ENCODE peak calls at places on chromosomes 11 and 22, in nine cellular contexts. Y, O, H, S, G, R, X, T and L are unnamed samples.

GRCh38 chr11:64970731-64971151 is 1.2 kb downstream of the MAJIN start:
- DNase-seq in G (no peak), H (no peak), X (no peak), T (no peak), O (no peak), S (no peak), Y (no peak), R (peak), L (no peak)

GRCh38 chr11:96481204-96481603 is 91.4 kb downstream of the JRKL start:
- DNase-seq in T (no peak), O (no peak), Y (no peak), S (no peak), X (no peak), H (no peak), R (no peak), G (no peak), L (no peak)

GRCh38 chr22:39308614-39309363 is 10.6 kb downstream of the RPL3 start:
- DNase-seq in R (no peak), S (peak), H (no peak), T (no peak), G (peak), Y (peak), X (no peak), O (peak), L (no peak)

GRCh38 chr11:58914821-58915543 is 24.3 kb upstream of the GLYATL1 start:
- DNase-seq in S (no peak), O (peak), X (no peak), G (no peak), R (no peak), H (no peak), Y (no peak), T (no peak), L (no peak)

GRCh38 chr11:64859542-64860414 is 15.3 kb upstream of the CDC42BPG start:
- DNase-seq in H (no peak), R (peak), T (no peak), O (no peak), X (no peak), G (no peak), Y (no peak), S (no peak), L (peak)

GRCh38 chr11:96055706-96056387 is 131.9 kb upstream of the MTMR2 start:
- DNase-seq in T (no peak), X (no peak), S (no peak), H (no peak), R (no peak), G (peak), Y (no peak), O (peak), L (no peak)

GRCh38 chr11:104830080-104830479 is 68.2 kb downstream of the CASP12 start:
- DNase-seq in H (no peak), S (peak), R (no peak), Y (no peak), T (no peak), O (peak), X (no peak), G (no peak), L (no peak)

GRCh38 chr22:26977741-26978140 is 320.4 kb downstream of the MIAT start:
- DNase-seq in R (no peak), X (no peak), O (no peak), T (no peak), G (peak), S (no peak), H (no peak), Y (no peak), L (no peak)

GRCh38 chr11:69819541-69820070 is 390 bp upstream of the FGF3 start:
- DNase-seq in H (no peak), Y (no peak), S (no peak), T (no peak), O (no peak), G (peak), X (no peak), R (no peak), L (no peak)

GRCh38 chr11:76653674-76654309 is 16.8 kb downstream of the LRRC32 start:
- DNase-seq in Y (peak), R (no peak), S (peak), H (no peak), O (peak), X (no peak), G (peak), T (no peak), L (no peak)

GRCh38 chr22:37232140-37232998 is 11.7 kb downstream of the RAC2 start:
- DNase-seq in X (no peak), S (no peak), H (no peak), R (no peak), G (peak), O (no peak), Y (no peak), T (no peak), L (no peak)

GRCh38 chr11:15157181-15157580 is 42.5 kb downstream of the INSC start:
- DNase-seq in X (no peak), Y (no peak), H (no peak), O (peak), T (no peak), R (no peak), S (peak), G (no peak), L (no peak)

GRCh38 chr11:129723964-129724291 is 91.7 kb upstream of the TMEM45B start:
- DNase-seq in G (peak), R (no peak), Y (no peak), S (no peak), H (no peak), O (no peak), X (no peak), T (no peak), L (no peak)

GRCh38 chr11:34343153-34343552 is 14.7 kb downstream of the ABTB2 start:
- DNase-seq in T (no peak), S (no peak), X (no peak), G (no peak), H (no peak), R (no peak), Y (no peak), O (peak), L (no peak)

GRCh38 chr22:42074153-42074750 is at the start of gene PHETA2:
- DNase-seq in O (peak), S (no peak), H (peak), G (peak), R (peak), Y (no peak), T (no peak), X (no peak), L (peak)

GRCh38 chr11:73496134-73496533 is 101.8 kb downstream of the FAM168A start:
- DNase-seq in G (no peak), R (peak), H (no peak), X (no peak), T (no peak), O (no peak), Y (no peak), S (no peak), L (no peak)

GRCh38 chr11:46064221-46064620 is 57.0 kb downstream of the PHF21A start:
- DNase-seq in Y (no peak), H (no peak), R (no peak), S (no peak), T (no peak), X (no peak), G (no peak), O (peak), L (no peak)

GRCh38 chr11:67054851-67055523 is 1.7 kb upstream of the RHOD start:
- DNase-seq in R (no peak), H (peak), O (peak), G (no peak), Y (no peak), T (no peak), S (no peak), X (no peak), L (peak)

GRCh38 chr11:78371221-78371899 is 46.3 kb downstream of the GAB2 start:
- DNase-seq in H (no peak), R (no peak), X (no peak), T (no peak), Y (no peak), G (no peak), O (peak), S (no peak), L (no peak)

GRCh38 chr11:20158597-20159257 is 1.5 kb downstream of the DBX1 start:
- DNase-seq in S (no peak), R (peak), Y (peak), G (peak), O (peak), T (no peak), X (peak), H (peak), L (peak)

GRCh38 chr11:16788141-16789060 is 50.0 kb downstream of the C11orf58 start:
- DNase-seq in Y (peak), O (peak), T (no peak), X (peak), G (peak), S (no peak), R (peak), H (peak), L (peak)

GRCh38 chr11:82631722-82632630 is 101.7 kb downstream of the FAM181B start:
- DNase-seq in S (no peak), G (no peak), H (no peak), T (no peak), Y (no peak), X (no peak), R (peak), O (no peak), L (peak)

GRCh38 chr11:119369035-119369925 is 12.2 kb downstream of the USP2 start:
- DNase-seq in R (no peak), O (no peak), X (no peak), T (no peak), S (no peak), Y (no peak), H (no peak), G (no peak), L (no peak)

GRCh38 chr22:45482169-45482568 is 20.5 kb upstream of the FBLN1 start:
- DNase-seq in G (no peak), X (no peak), T (no peak), H (no peak), Y (no peak), O (no peak), S (no peak), R (no peak), L (no peak)

GRCh38 chr22:25702571-25703167 is 39.3 kb upstream of the MYO18B start:
- DNase-seq in S (no peak), X (no peak), R (peak), O (no peak), Y (no peak), H (no peak), T (no peak), G (no peak), L (peak)

GRCh38 chr22:25698986-25699385 is 43.0 kb upstream of the MYO18B start:
- DNase-seq in T (no peak), X (no peak), G (no peak), O (no peak), H (no peak), R (no peak), Y (no peak), S (no peak), L (no peak)

GRCh38 chr22:25700996-25701815 is 40.8 kb upstream of the MYO18B start:
- DNase-seq in O (peak), G (no peak), Y (no peak), S (peak), T (peak), X (no peak), H (no peak), R (no peak), L (no peak)

GRCh38 chr22:25704701-25705100 is 37.3 kb upstream of the MYO18B start:
- DNase-seq in T (no peak), G (no peak), H (no peak), O (no peak), Y (no peak), R (peak), S (no peak), X (no peak), L (peak)

DNA sequence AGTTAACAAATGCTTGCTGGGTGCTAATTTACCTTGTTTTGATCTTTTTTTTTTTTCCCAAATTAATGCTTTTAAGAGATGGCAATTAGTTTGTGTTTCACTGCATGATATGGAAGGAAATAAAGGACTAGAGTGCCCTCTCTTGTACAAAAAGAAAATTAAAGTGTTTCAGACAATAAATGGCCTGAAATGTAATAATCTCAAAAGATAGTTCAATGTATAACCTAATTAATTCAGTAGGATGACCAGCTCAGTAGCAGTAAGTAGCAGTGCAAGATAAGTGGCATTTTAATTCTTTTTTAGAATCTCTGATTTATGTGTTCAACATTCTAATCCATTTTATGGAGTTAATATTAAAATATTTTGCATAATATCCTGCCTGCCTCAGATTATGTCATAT is 39.9 kb upstream of the MYO18B start:
- DNase-seq in S (no peak), X (no peak), Y (no peak), H (no peak), O (peak), T (no peak), R (peak), G (no peak), L (peak)
- TF ChIP-seq CTCF in S (peak), X (peak), Y (peak), H (no peak), O (peak), T (peak), R (peak), G (peak), L (no peak)

DNA sequence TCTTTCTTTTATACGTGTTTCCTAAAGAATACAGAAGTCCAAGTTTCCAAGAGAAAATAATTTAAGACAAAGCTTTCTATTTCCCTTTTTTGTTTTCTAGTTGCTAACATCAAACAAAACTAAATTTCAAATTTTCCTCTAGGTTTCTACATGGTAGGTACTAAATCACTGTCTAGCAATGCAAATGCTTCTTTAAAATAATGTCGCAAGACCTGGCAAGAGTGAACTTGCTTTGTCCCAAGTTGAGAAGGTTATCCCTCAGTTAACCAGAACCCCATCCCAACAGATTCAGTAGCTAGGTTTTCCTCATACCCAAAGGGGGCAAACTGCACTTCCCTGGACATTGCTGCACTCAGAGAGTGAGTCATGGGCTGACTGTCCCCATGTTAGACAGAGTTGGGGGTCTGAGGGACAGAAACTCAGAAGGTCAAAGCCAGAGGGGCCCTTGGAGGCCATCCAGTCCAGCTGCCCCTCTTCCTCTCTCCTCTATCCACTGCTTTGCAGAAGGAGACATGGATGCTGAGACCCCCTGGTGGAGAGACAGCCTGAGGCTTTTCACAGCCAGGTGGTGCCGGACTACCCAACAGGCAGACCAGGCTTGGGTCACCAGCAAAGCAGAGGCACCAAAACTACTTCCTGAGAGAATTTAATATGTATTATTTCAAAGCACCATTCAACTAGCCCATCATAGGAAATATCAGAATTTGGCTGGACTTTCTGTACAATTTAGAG is 23.1 kb downstream of the OR2AT4 start:
- DNase-seq in X (no peak), G (peak), S (no peak), O (no peak), Y (no peak), H (no peak), R (no peak), T (no peak), L (no peak)
- TF ChIP-seq CTCF in X (peak), G (peak), S (peak), O (no peak), Y (peak), H (no peak), R (peak), T (no peak), L (peak)

DNA sequence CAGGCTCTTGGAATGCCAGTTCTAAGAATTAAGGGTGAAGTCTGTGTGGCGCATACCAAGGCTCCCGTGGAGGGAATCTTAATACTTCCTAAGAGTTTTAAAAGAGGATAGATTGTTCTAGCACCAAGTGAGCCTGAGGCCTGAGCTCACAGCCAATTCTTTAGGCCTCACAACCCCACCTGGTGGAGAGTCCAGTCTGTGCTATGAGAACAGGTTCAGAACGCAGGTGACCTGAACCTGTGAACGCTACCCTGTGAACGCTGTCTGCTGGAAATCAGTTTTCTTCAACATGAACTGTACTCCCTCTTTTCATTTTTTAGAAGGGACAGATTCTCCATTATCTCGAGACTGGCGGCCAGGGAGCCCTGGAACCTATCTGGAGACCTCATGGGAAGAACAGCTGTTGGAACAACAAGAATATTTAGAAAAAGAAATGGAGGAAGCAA is 43.2 kb upstream of the DLAT start:
- DNase-seq in S (no peak), Y (no peak), H (peak), T (no peak), X (peak), G (peak), O (peak), R (peak), L (peak)
- TF ChIP-seq CTCF in S (peak), Y (peak), H (peak), T (peak), X (peak), G (peak), O (peak), R (peak), L (peak)

GRCh38 chr22:19117111-19117512 is 5.1 kb downstream of the DGCR2 start:
- DNase-seq in H (peak), T (no peak), O (no peak), G (no peak), X (no peak), S (no peak), R (no peak), Y (no peak), L (no peak)

GRCh38 chr22:19113429-19113828 is 8.8 kb downstream of the DGCR2 start:
- DNase-seq in R (no peak), S (no peak), X (no peak), H (no peak), T (no peak), O (no peak), G (no peak), Y (no peak), L (no peak)

GRCh38 chr22:19118601-19118880 is 3.7 kb downstream of the DGCR2 start:
- DNase-seq in G (no peak), Y (no peak), R (no peak), X (no peak), T (no peak), H (no peak), S (no peak), O (no peak), L (no peak)

GRCh38 chr22:19114984-19115552 is 7.1 kb downstream of the DGCR2 start:
- DNase-seq in H (no peak), T (no peak), G (no peak), X (no peak), R (no peak), O (no peak), Y (no peak), S (no peak), L (no peak)

GRCh38 chr22:19115628-19116027 is 6.6 kb downstream of the DGCR2 start:
- DNase-seq in G (no peak), T (no peak), H (no peak), R (no peak), S (no peak), O (no peak), Y (no peak), X (no peak), L (no peak)
- TF ChIP-seq CTCF in G (peak), T (no peak), H (no peak), R (no peak), S (peak), O (no peak), Y (peak), X (no peak), L (peak)

GRCh38 chr22:46681010-46681409 is 57.0 kb downstream of the CERK start:
- DNase-seq in O (no peak), Y (no peak), T (no peak), X (no peak), H (no peak), S (no peak), R (peak), G (no peak), L (peak)
- TF ChIP-seq CTCF in O (no peak), Y (peak), T (peak), X (no peak), H (no peak), S (peak), R (peak), G (no peak), L (peak)

GRCh38 chr11:123642435-123642834 is 12.0 kb downstream of the SCN3B start:
- DNase-seq in G (peak), S (no peak), H (no peak), X (no peak), Y (no peak), R (no peak), O (no peak), T (no peak), L (no peak)

GRCh38 chr11:123645576-123645975 is 8.8 kb downstream of the SCN3B start:
- DNase-seq in T (no peak), R (no peak), X (no peak), G (no peak), S (no peak), O (no peak), H (no peak), Y (no peak), L (no peak)

GRCh38 chr11:123640029-123640428 is 14.4 kb downstream of the SCN3B start:
- DNase-seq in O (no peak), H (no peak), X (no peak), G (no peak), R (no peak), Y (no peak), S (no peak), T (no peak), L (no peak)

GRCh38 chr11:123641495-123641840 is 13.0 kb downstream of the SCN3B start:
- DNase-seq in Y (no peak), T (no peak), H (no peak), X (no peak), O (no peak), G (peak), R (no peak), S (no peak), L (no peak)

GRCh38 chr11:123640677-123641494 is 13.5 kb downstream of the SCN3B start:
- DNase-seq in G (peak), Y (no peak), O (peak), S (no peak), X (peak), R (peak), H (no peak), T (no peak), L (peak)
- TF ChIP-seq CTCF in G (peak), Y (peak), O (peak), S (peak), X (peak), R (peak), H (peak), T (peak), L (peak)

GRCh38 chr11:72426054-72426757 is 8.1 kb downstream of the CLPB start:
- DNase-seq in R (no peak), S (no peak), T (no peak), Y (no peak), H (no peak), O (no peak), G (no peak), X (no peak), L (no peak)
- TF ChIP-seq CTCF in R (no peak), S (no peak), T (no peak), Y (no peak), H (no peak), O (no peak), G (no peak), X (no peak), L (no peak)

DNA sequence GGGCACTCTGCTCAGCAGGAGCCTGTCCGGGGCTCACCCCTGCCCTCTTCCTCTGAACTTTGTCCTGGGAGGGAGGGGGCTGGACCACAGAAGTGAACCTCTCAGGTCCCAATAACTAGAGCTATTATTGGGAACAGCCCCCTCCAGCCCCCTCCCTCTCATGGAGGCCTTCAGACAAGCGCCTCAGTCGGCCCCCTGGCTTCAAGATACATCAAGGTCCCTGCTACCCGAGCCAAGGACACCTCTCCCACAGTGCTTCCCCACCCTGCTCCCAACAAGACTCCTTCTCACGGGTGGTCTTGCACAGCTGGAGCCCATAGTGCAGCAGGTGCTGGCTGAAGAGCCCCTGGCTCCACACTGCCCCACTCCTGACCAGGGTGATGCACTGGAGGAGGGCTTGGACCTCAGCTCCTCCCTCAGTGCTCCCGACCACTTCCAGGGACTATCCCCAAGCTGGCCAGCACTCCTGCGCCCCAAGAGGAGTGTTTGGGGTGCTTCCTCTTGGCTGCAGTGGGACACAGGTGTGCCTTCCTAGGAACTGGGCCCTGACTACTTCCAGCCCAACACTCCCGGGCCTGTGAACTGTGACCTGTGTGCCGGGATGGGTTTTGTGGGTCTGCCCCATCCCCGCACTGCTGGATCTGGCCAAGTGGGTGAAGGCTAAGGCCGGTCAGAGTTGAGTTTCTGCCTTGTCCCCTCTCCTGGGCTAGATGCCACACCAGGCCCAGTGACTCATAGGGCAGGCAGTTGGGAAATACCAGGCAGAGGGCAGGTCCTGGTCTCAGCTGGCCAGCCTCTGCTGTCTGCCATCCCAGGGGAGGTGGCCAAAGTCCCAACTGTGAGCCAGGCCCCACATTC is 2.2 kb downstream of the PNPLA2 start:
- DNase-seq in T (no peak), S (no peak), R (no peak), H (peak), G (no peak), Y (no peak), X (no peak), O (peak), L (no peak)
- TF ChIP-seq CTCF in T (no peak), S (no peak), R (no peak), H (no peak), G (no peak), Y (no peak), X (no peak), O (no peak), L (no peak)